ENCODE peak calls at places on chromosomes 11 and 22, in nine cellular contexts. One of them, this sample, is unnamed.

GRCh38 chr11:96741068-96741467 is 351.3 kb downstream of the JRKL start:
- ATAC-seq in natural killer cell: no peak
- ATAC-seq in activated T-cell treated with anti-CD3 and anti-CD28 coated beads, Interleukin-2, amount 50 U/mL, for 4 hours: no peak
- ATAC-seq in naive thymus-derived CD8-positive, alpha-beta T cell: no peak
- ATAC-seq in activated CD8-positive, alpha-beta T cell treated with anti-CD3 and anti-CD28 coated beads, Interleukin-2, amount 10 ng/mL, durations not matched to agents 7 days and 5 days: no peak
- ATAC-seq in memory B cell: no peak
- ATAC-seq in stimulated activated effector memory CD8-positive, alpha-beta T cell treated with anti-CD3 and anti-CD28 coated beads, Interleukin-12 subunit alpha, Interleukin-12 subunit beta, amount 100 ng/mL, for 72 hours: no peak
- ATAC-seq in PC-3: peak
- ATAC-seq in central memory CD8-positive, alpha-beta T cell: no peak
- ATAC-seq in this sample: no peak

GRCh38 chr22:23113067-23113846 is 28.5 kb downstream of the RSPH14 start:
- ATAC-seq in natural killer cell: no peak
- ATAC-seq in activated T-cell treated with anti-CD3 and anti-CD28 coated beads, Interleukin-2, amount 50 U/mL, for 4 hours: no peak
- ATAC-seq in naive thymus-derived CD8-positive, alpha-beta T cell: no peak
- ATAC-seq in activated CD8-positive, alpha-beta T cell treated with anti-CD3 and anti-CD28 coated beads, Interleukin-2, amount 10 ng/mL, durations not matched to agents 7 days and 5 days: no peak
- ATAC-seq in memory B cell: no peak
- ATAC-seq in stimulated activated effector memory CD8-positive, alpha-beta T cell treated with anti-CD3 and anti-CD28 coated beads, Interleukin-12 subunit alpha, Interleukin-12 subunit beta, amount 100 ng/mL, for 72 hours: no peak
- ATAC-seq in PC-3: no peak
- ATAC-seq in central memory CD8-positive, alpha-beta T cell: no peak
- ATAC-seq in this sample: no peak

GRCh38 chr22:37077802-37078448 is 26.4 kb downstream of the KCTD17 start:
- ATAC-seq in natural killer cell: peak
- ATAC-seq in activated T-cell treated with anti-CD3 and anti-CD28 coated beads, Interleukin-2, amount 50 U/mL, for 4 hours: peak
- ATAC-seq in naive thymus-derived CD8-positive, alpha-beta T cell: no peak
- ATAC-seq in activated CD8-positive, alpha-beta T cell treated with anti-CD3 and anti-CD28 coated beads, Interleukin-2, amount 10 ng/mL, durations not matched to agents 7 days and 5 days: peak
- ATAC-seq in memory B cell: peak
- ATAC-seq in stimulated activated effector memory CD8-positive, alpha-beta T cell treated with anti-CD3 and anti-CD28 coated beads, Interleukin-12 subunit alpha, Interleukin-12 subunit beta, amount 100 ng/mL, for 72 hours: peak
- ATAC-seq in PC-3: peak
- ATAC-seq in central memory CD8-positive, alpha-beta T cell: no peak
- ATAC-seq in this sample: no peak

GRCh38 chr11:34308821-34309585 is 48.8 kb downstream of the ABTB2 start:
- ATAC-seq in natural killer cell: no peak
- ATAC-seq in activated T-cell treated with anti-CD3 and anti-CD28 coated beads, Interleukin-2, amount 50 U/mL, for 4 hours: no peak
- ATAC-seq in naive thymus-derived CD8-positive, alpha-beta T cell: no peak
- ATAC-seq in activated CD8-positive, alpha-beta T cell treated with anti-CD3 and anti-CD28 coated beads, Interleukin-2, amount 10 ng/mL, durations not matched to agents 7 days and 5 days: no peak
- ATAC-seq in memory B cell: no peak
- ATAC-seq in stimulated activated effector memory CD8-positive, alpha-beta T cell treated with anti-CD3 and anti-CD28 coated beads, Interleukin-12 subunit alpha, Interleukin-12 subunit beta, amount 100 ng/mL, for 72 hours: no peak
- ATAC-seq in PC-3: no peak
- ATAC-seq in central memory CD8-positive, alpha-beta T cell: no peak
- ATAC-seq in this sample: no peak

GRCh38 chr11:72013765-72014711 is 15.3 kb downstream of the IL18BP start:
- ATAC-seq in natural killer cell: no peak
- ATAC-seq in activated T-cell treated with anti-CD3 and anti-CD28 coated beads, Interleukin-2, amount 50 U/mL, for 4 hours: no peak
- ATAC-seq in naive thymus-derived CD8-positive, alpha-beta T cell: no peak
- ATAC-seq in activated CD8-positive, alpha-beta T cell treated with anti-CD3 and anti-CD28 coated beads, Interleukin-2, amount 10 ng/mL, durations not matched to agents 7 days and 5 days: no peak
- ATAC-seq in memory B cell: no peak
- ATAC-seq in stimulated activated effector memory CD8-positive, alpha-beta T cell treated with anti-CD3 and anti-CD28 coated beads, Interleukin-12 subunit alpha, Interleukin-12 subunit beta, amount 100 ng/mL, for 72 hours: no peak
- ATAC-seq in PC-3: peak
- ATAC-seq in central memory CD8-positive, alpha-beta T cell: no peak
- ATAC-seq in this sample: no peak

GRCh38 chr11:35112056-35112845 is 26.7 kb upstream of the CD44 start:
- ATAC-seq in natural killer cell: no peak
- ATAC-seq in activated T-cell treated with anti-CD3 and anti-CD28 coated beads, Interleukin-2, amount 50 U/mL, for 4 hours: no peak
- ATAC-seq in naive thymus-derived CD8-positive, alpha-beta T cell: no peak
- ATAC-seq in activated CD8-positive, alpha-beta T cell treated with anti-CD3 and anti-CD28 coated beads, Interleukin-2, amount 10 ng/mL, durations not matched to agents 7 days and 5 days: no peak
- ATAC-seq in memory B cell: no peak
- ATAC-seq in stimulated activated effector memory CD8-positive, alpha-beta T cell treated with anti-CD3 and anti-CD28 coated beads, Interleukin-12 subunit alpha, Interleukin-12 subunit beta, amount 100 ng/mL, for 72 hours: no peak
- ATAC-seq in PC-3: no peak
- ATAC-seq in central memory CD8-positive, alpha-beta T cell: no peak
- ATAC-seq in this sample: no peak

GRCh38 chr22:37179126-37179470 is 8.9 kb downstream of the C1QTNF6 start:
- ATAC-seq in natural killer cell: no peak
- ATAC-seq in activated T-cell treated with anti-CD3 and anti-CD28 coated beads, Interleukin-2, amount 50 U/mL, for 4 hours: no peak
- ATAC-seq in naive thymus-derived CD8-positive, alpha-beta T cell: no peak
- ATAC-seq in activated CD8-positive, alpha-beta T cell treated with anti-CD3 and anti-CD28 coated beads, Interleukin-2, amount 10 ng/mL, durations not matched to agents 7 days and 5 days: no peak
- ATAC-seq in memory B cell: no peak
- ATAC-seq in stimulated activated effector memory CD8-positive, alpha-beta T cell treated with anti-CD3 and anti-CD28 coated beads, Interleukin-12 subunit alpha, Interleukin-12 subunit beta, amount 100 ng/mL, for 72 hours: no peak
- ATAC-seq in PC-3: no peak
- ATAC-seq in central memory CD8-positive, alpha-beta T cell: no peak
- ATAC-seq in this sample: no peak

GRCh38 chr11:76700177-76701100 is 29.9 kb upstream of the LRRC32 start:
- ATAC-seq in natural killer cell: no peak
- ATAC-seq in activated T-cell treated with anti-CD3 and anti-CD28 coated beads, Interleukin-2, amount 50 U/mL, for 4 hours: no peak
- ATAC-seq in naive thymus-derived CD8-positive, alpha-beta T cell: no peak
- ATAC-seq in activated CD8-positive, alpha-beta T cell treated with anti-CD3 and anti-CD28 coated beads, Interleukin-2, amount 10 ng/mL, durations not matched to agents 7 days and 5 days: no peak
- ATAC-seq in memory B cell: no peak
- ATAC-seq in stimulated activated effector memory CD8-positive, alpha-beta T cell treated with anti-CD3 and anti-CD28 coated beads, Interleukin-12 subunit alpha, Interleukin-12 subunit beta, amount 100 ng/mL, for 72 hours: no peak
- ATAC-seq in PC-3: peak
- ATAC-seq in central memory CD8-positive, alpha-beta T cell: no peak
- ATAC-seq in this sample: peak

GRCh38 chr11:92406472-92406871 is 181.9 kb downstream of the FAT3 start:
- ATAC-seq in natural killer cell: no peak
- ATAC-seq in activated T-cell treated with anti-CD3 and anti-CD28 coated beads, Interleukin-2, amount 50 U/mL, for 4 hours: no peak
- ATAC-seq in naive thymus-derived CD8-positive, alpha-beta T cell: no peak
- ATAC-seq in activated CD8-positive, alpha-beta T cell treated with anti-CD3 and anti-CD28 coated beads, Interleukin-2, amount 10 ng/mL, durations not matched to agents 7 days and 5 days: no peak
- ATAC-seq in memory B cell: no peak
- ATAC-seq in stimulated activated effector memory CD8-positive, alpha-beta T cell treated with anti-CD3 and anti-CD28 coated beads, Interleukin-12 subunit alpha, Interleukin-12 subunit beta, amount 100 ng/mL, for 72 hours: no peak
- ATAC-seq in PC-3: no peak
- ATAC-seq in central memory CD8-positive, alpha-beta T cell: no peak
- ATAC-seq in this sample: no peak

GRCh38 chr22:23906641-23907040 is 12.5 kb downstream of the MIF start:
- ATAC-seq in natural killer cell: no peak
- ATAC-seq in activated T-cell treated with anti-CD3 and anti-CD28 coated beads, Interleukin-2, amount 50 U/mL, for 4 hours: no peak
- ATAC-seq in naive thymus-derived CD8-positive, alpha-beta T cell: no peak
- ATAC-seq in activated CD8-positive, alpha-beta T cell treated with anti-CD3 and anti-CD28 coated beads, Interleukin-2, amount 10 ng/mL, durations not matched to agents 7 days and 5 days: no peak
- ATAC-seq in memory B cell: no peak
- ATAC-seq in stimulated activated effector memory CD8-positive, alpha-beta T cell treated with anti-CD3 and anti-CD28 coated beads, Interleukin-12 subunit alpha, Interleukin-12 subunit beta, amount 100 ng/mL, for 72 hours: no peak
- ATAC-seq in PC-3: no peak
- ATAC-seq in central memory CD8-positive, alpha-beta T cell: no peak
- ATAC-seq in this sample: no peak

GRCh38 chr22:26851125-26851524 is 193.7 kb downstream of the MIAT start:
- ATAC-seq in natural killer cell: no peak
- ATAC-seq in activated T-cell treated with anti-CD3 and anti-CD28 coated beads, Interleukin-2, amount 50 U/mL, for 4 hours: no peak
- ATAC-seq in naive thymus-derived CD8-positive, alpha-beta T cell: no peak
- ATAC-seq in activated CD8-positive, alpha-beta T cell treated with anti-CD3 and anti-CD28 coated beads, Interleukin-2, amount 10 ng/mL, durations not matched to agents 7 days and 5 days: no peak
- ATAC-seq in memory B cell: no peak
- ATAC-seq in stimulated activated effector memory CD8-positive, alpha-beta T cell treated with anti-CD3 and anti-CD28 coated beads, Interleukin-12 subunit alpha, Interleukin-12 subunit beta, amount 100 ng/mL, for 72 hours: no peak
- ATAC-seq in PC-3: no peak
- ATAC-seq in central memory CD8-positive, alpha-beta T cell: no peak
- ATAC-seq in this sample: no peak

GRCh38 chr11:110200241-110200640 is 96.2 kb downstream of the RDX start:
- ATAC-seq in natural killer cell: no peak
- ATAC-seq in activated T-cell treated with anti-CD3 and anti-CD28 coated beads, Interleukin-2, amount 50 U/mL, for 4 hours: no peak
- ATAC-seq in naive thymus-derived CD8-positive, alpha-beta T cell: no peak
- ATAC-seq in activated CD8-positive, alpha-beta T cell treated with anti-CD3 and anti-CD28 coated beads, Interleukin-2, amount 10 ng/mL, durations not matched to agents 7 days and 5 days: no peak
- ATAC-seq in memory B cell: no peak
- ATAC-seq in stimulated activated effector memory CD8-positive, alpha-beta T cell treated with anti-CD3 and anti-CD28 coated beads, Interleukin-12 subunit alpha, Interleukin-12 subunit beta, amount 100 ng/mL, for 72 hours: no peak
- ATAC-seq in PC-3: peak
- ATAC-seq in central memory CD8-positive, alpha-beta T cell: no peak
- ATAC-seq in this sample: no peak

GRCh38 chr22:20758688-20759087 is 15.2 kb upstream of the SERPIND1 start:
- ATAC-seq in natural killer cell: no peak
- ATAC-seq in activated T-cell treated with anti-CD3 and anti-CD28 coated beads, Interleukin-2, amount 50 U/mL, for 4 hours: no peak
- ATAC-seq in naive thymus-derived CD8-positive, alpha-beta T cell: no peak
- ATAC-seq in activated CD8-positive, alpha-beta T cell treated with anti-CD3 and anti-CD28 coated beads, Interleukin-2, amount 10 ng/mL, durations not matched to agents 7 days and 5 days: no peak
- ATAC-seq in memory B cell: no peak
- ATAC-seq in stimulated activated effector memory CD8-positive, alpha-beta T cell treated with anti-CD3 and anti-CD28 coated beads, Interleukin-12 subunit alpha, Interleukin-12 subunit beta, amount 100 ng/mL, for 72 hours: no peak
- ATAC-seq in PC-3: peak
- ATAC-seq in central memory CD8-positive, alpha-beta T cell: no peak
- ATAC-seq in this sample: no peak

GRCh38 chr22:21942407-21942895 is 10.2 kb downstream of the PPM1F start:
- ATAC-seq in natural killer cell: no peak
- ATAC-seq in activated T-cell treated with anti-CD3 and anti-CD28 coated beads, Interleukin-2, amount 50 U/mL, for 4 hours: peak
- ATAC-seq in naive thymus-derived CD8-positive, alpha-beta T cell: no peak
- ATAC-seq in activated CD8-positive, alpha-beta T cell treated with anti-CD3 and anti-CD28 coated beads, Interleukin-2, amount 10 ng/mL, durations not matched to agents 7 days and 5 days: no peak
- ATAC-seq in memory B cell: no peak
- ATAC-seq in stimulated activated effector memory CD8-positive, alpha-beta T cell treated with anti-CD3 and anti-CD28 coated beads, Interleukin-12 subunit alpha, Interleukin-12 subunit beta, amount 100 ng/mL, for 72 hours: no peak
- ATAC-seq in PC-3: peak
- ATAC-seq in central memory CD8-positive, alpha-beta T cell: no peak
- ATAC-seq in this sample: peak

GRCh38 chr11:126697937-126698336 is 302.6 kb downstream of the KIRREL3 start:
- ATAC-seq in natural killer cell: no peak
- ATAC-seq in activated T-cell treated with anti-CD3 and anti-CD28 coated beads, Interleukin-2, amount 50 U/mL, for 4 hours: no peak
- ATAC-seq in naive thymus-derived CD8-positive, alpha-beta T cell: no peak
- ATAC-seq in activated CD8-positive, alpha-beta T cell treated with anti-CD3 and anti-CD28 coated beads, Interleukin-2, amount 10 ng/mL, durations not matched to agents 7 days and 5 days: no peak
- ATAC-seq in memory B cell: no peak
- ATAC-seq in stimulated activated effector memory CD8-positive, alpha-beta T cell treated with anti-CD3 and anti-CD28 coated beads, Interleukin-12 subunit alpha, Interleukin-12 subunit beta, amount 100 ng/mL, for 72 hours: no peak
- ATAC-seq in PC-3: no peak
- ATAC-seq in central memory CD8-positive, alpha-beta T cell: no peak
- ATAC-seq in this sample: no peak

This sample was measured in gastroesophageal sphincter.